ENCODE peak calls at places on chromosomes 11 and 22, in four cellular contexts. W, J, C and B are unnamed samples.

GRCh38 chr11:114262681-114263509 is 33.3 kb upstream of the NNMT start:
- DNase-seq in C (peak), W (no peak), J (peak), B (no peak)

GRCh38 chr11:111326824-111327223 is 28.5 kb downstream of the POU2AF3 start:
- DNase-seq in W (no peak), J (no peak), C (no peak), B (no peak)

GRCh38 chr22:49112176-49112575 is 715.5 kb downstream of the BRD1 start:
- DNase-seq in J (no peak), C (no peak), W (no peak), B (no peak)

GRCh38 chr22:19396561-19396933 is 35.0 kb downstream of the HIRA start:
- DNase-seq in C (no peak), W (no peak), J (no peak), B (no peak)

GRCh38 chr22:22979121-22979724 is 91.1 kb upstream of the GNAZ start:
- DNase-seq in W (no peak), C (no peak), J (no peak), B (no peak)

GRCh38 chr11:76861490-76861953 is 804 bp downstream of the ACER3 start:
- DNase-seq in W (peak), J (no peak), C (peak), B (no peak)

GRCh38 chr11:25928076-25928475 is 403.9 kb upstream of the ANO3 start:
- DNase-seq in W (no peak), J (no peak), C (no peak), B (no peak)

GRCh38 chr11:112588252-112588668 is 327.6 kb upstream of the PLET1 start:
- DNase-seq in C (peak), J (peak), W (peak), B (peak)

GRCh38 chr11:68506908-68507307 is 46.4 kb downstream of the PPP6R3 start:
- DNase-seq in J (no peak), C (no peak), W (no peak), B (no peak)

GRCh38 chr11:77487790-77488189 is 13.9 kb upstream of the PAK1 start:
- DNase-seq in C (no peak), J (no peak), W (no peak), B (no peak)

GRCh38 chr11:76604652-76605241 is 65.8 kb downstream of the LRRC32 start:
- DNase-seq in W (no peak), J (peak), C (no peak), B (no peak)

GRCh38 chr11:8812438-8812837 is 98.6 kb upstream of the AKIP1 start:
- DNase-seq in W (peak), C (no peak), J (peak), B (no peak)

GRCh38 chr11:70486731-70487130 is 88.4 kb downstream of the CTTN start:
- DNase-seq in C (no peak), J (no peak), W (no peak), B (no peak)

GRCh38 chr11:134944986-134945385 is 532.9 kb upstream of the B3GAT1 start:
- DNase-seq in W (no peak), J (no peak), C (no peak), B (no peak)

GRCh38 chr11:36683823-36684222 is 85.8 kb upstream of the RAG2 start:
- DNase-seq in W (no peak), C (no peak), J (no peak), B (no peak)

GRCh38 chr11:13053255-13053917 is 44.3 kb downstream of the RASSF10 start:
- DNase-seq in J (no peak), C (no peak), W (no peak), B (no peak)

GRCh38 chr11:66868726-66869291 is 11.9 kb downstream of the LRFN4 start:
- DNase-seq in W (no peak), C (peak), J (no peak), B (no peak)

GRCh38 chr11:35083181-35084061 is 55.5 kb upstream of the CD44 start:
- DNase-seq in W (peak), C (peak), J (peak), B (peak)

GRCh38 chr11:69320756-69321741 is 27.1 kb downstream of the MYEOV start:
- DNase-seq in W (no peak), C (no peak), J (no peak), B (no peak)

GRCh38 chr11:126751242-126751641 is 249.3 kb downstream of the KIRREL3 start:
- DNase-seq in J (no peak), W (no peak), C (no peak), B (no peak)

GRCh38 chr22:24996420-24996952 is 44.0 kb downstream of the KIAA1671 start:
- DNase-seq in J (peak), C (peak), W (no peak), B (peak)

GRCh38 chr11:134134167-134134566 is 65.3 kb downstream of the JAM3 start:
- DNase-seq in J (no peak), C (no peak), W (no peak), B (no peak)

GRCh38 chr11:111663820-111664219 is 61.6 kb downstream of the SIK2 start:
- DNase-seq in W (peak), J (peak), C (no peak), B (no peak)

GRCh38 chr11:74370122-74370521 is 28.1 kb downstream of the PGM2L1 start:
- DNase-seq in C (no peak), W (no peak), J (no peak), B (no peak)

GRCh38 chr11:70364198-70364597 is 34.1 kb upstream of the CTTN start:
- DNase-seq in J (peak), C (no peak), W (no peak), B (no peak)

GRCh38 chr11:70124321-70125061 is 46.4 kb downstream of the ANO1 start:
- DNase-seq in C (no peak), W (peak), J (no peak), B (peak)

GRCh38 chr11:35787626-35788025 is 125.1 kb downstream of the TRIM44 start:
- DNase-seq in C (no peak), J (no peak), W (no peak), B (no peak)

GRCh38 chr11:27370374-27370773 is 7.4 kb upstream of the CCDC34 start:
- DNase-seq in C (no peak), W (no peak), J (no peak), B (no peak)

GRCh38 chr22:38051900-38052862 is 5.0 kb upstream of the PICK1 start:
- DNase-seq in C (peak), W (peak), J (peak), B (peak)

GRCh38 chr11:121131656-121132055 is 30.6 kb downstream of the TECTA start:
- DNase-seq in C (no peak), J (no peak), W (no peak), B (no peak)

GRCh38 chr11:107683807-107684206 is 28.0 kb downstream of the SLN start:
- DNase-seq in W (no peak), C (peak), J (no peak), B (no peak)

GRCh38 chr22:42289671-42290269 is 19.3 kb upstream of the TCF20 start:
- DNase-seq in J (no peak), C (no peak), W (peak), B (no peak)

GRCh38 chr22:46815896-46816721 is 53.7 kb downstream of the TBC1D22A start:
- DNase-seq in W (peak), C (no peak), J (peak), B (no peak)

GRCh38 chr11:26806209-26806608 is 84.3 kb upstream of the SLC5A12 start:
- DNase-seq in W (no peak), C (no peak), J (peak), B (no peak)

GRCh38 chr11:45685976-45686375 is 20.6 kb upstream of the CHST1 start:
- DNase-seq in J (no peak), W (no peak), C (no peak), B (no peak)

GRCh38 chr22:36102995-36103394 is 57.6 kb downstream of the APOL3 start:
- DNase-seq in C (no peak), W (no peak), J (no peak), B (no peak)

GRCh38 chr22:40178417-40179409 is 988 bp downstream of the TNRC6B start:
- DNase-seq in J (peak), C (peak), W (peak), B (peak)

GRCh38 chr11:111391328-111392124 is 12.5 kb upstream of the POU2AF1 start:
- DNase-seq in W (no peak), C (no peak), J (no peak), B (no peak)